ENCODE peak calls at places on chromosomes 16 and 17, in six cellular contexts. R is upper lobe of right lung, M is colonic mucosa, J is PC-9, C is fibroblast of lung, V is A549. B is an unnamed sample.
A peak's percentile ranks its signal among the peaks of the same experiment; 100 is the strongest.

GRCh38 chr17:32588982-32589381 is 102.2 kb downstream of the CDK5R1 start:
- DNase-seq in J (no peak), R (no peak), V (peak; percentile 44), C (no peak), M (no peak), B (no peak)

GRCh38 chr16:11250091-11250785 is 5.8 kb downstream of the SOCS1 start:
- DNase-seq in M (no peak), R (no peak), J (peak; percentile 44), C (no peak), V (no peak), B (no peak)

GRCh38 chr16:57192720-57193486 is 6.8 kb downstream of the RSPRY1 start:
- DNase-seq in J (no peak), V (no peak), C (peak; percentile 80), M (no peak), R (no peak), B (peak; percentile 70)

GRCh38 chr17:76501827-76502307 is 644 bp upstream of the RHBDF2 start:
- DNase-seq in R (no peak), J (no peak), V (no peak), M (no peak), C (no peak), B (no peak)

GRCh38 chr17:39593371-39593770 is 14.3 kb downstream of the NEUROD2 start:
- DNase-seq in V (no peak), C (no peak), R (no peak), J (no peak), M (no peak), B (no peak)

GRCh38 chr17:39955726-39956225 is 7.0 kb upstream of the GSDMA start:
- DNase-seq in J (no peak), R (no peak), C (no peak), M (no peak), V (no peak), B (no peak)

GRCh38 chr16:60064026-60064425 is 1329.9 kb upstream of the GOT2 start:
- DNase-seq in C (peak; percentile 17), V (no peak), R (no peak), J (no peak), M (no peak), B (peak; percentile 11)

GRCh38 chr17:31489295-31490018 is 98.0 kb downstream of the RAB11FIP4 start:
- DNase-seq in V (no peak), J (peak; percentile 89), C (no peak), R (peak; percentile 80), M (peak; percentile 94), B (peak; percentile 50)

GRCh38 chr17:75406222-75406615 is 741 bp upstream of the GRB2 start:
- DNase-seq in V (no peak), R (no peak), J (no peak), C (peak; percentile 18), M (peak; percentile 38), B (no peak)

GRCh38 chr17:73231363-73231762 is 30.3 kb downstream of the CPSF4L start:
- DNase-seq in J (peak; percentile 7), C (peak; percentile 21), V (peak; percentile 43), M (peak; percentile 42), R (no peak), B (no peak)

GRCh38 chr17:68184141-68184571 is 63.7 kb upstream of the AMZ2 start:
- DNase-seq in M (no peak), V (no peak), J (peak; percentile 57), C (peak; percentile 30), R (no peak), B (no peak)

GRCh38 chr17:73042809-73043685 is 49.4 kb downstream of the SLC39A11 start:
- DNase-seq in C (peak; percentile 52), M (no peak), V (no peak), R (no peak), J (no peak), B (no peak)

GRCh38 chr16:57619133-57619605 is 9.3 kb upstream of the ADGRG1 start:
- DNase-seq in J (no peak), M (no peak), R (no peak), V (no peak), C (no peak), B (no peak)

GRCh38 chr16:83722501-83723183 is 85.1 kb upstream of the HSBP1 start:
- DNase-seq in J (no peak), V (no peak), M (no peak), R (no peak), C (peak; percentile 59), B (no peak)

GRCh38 chr17:247767-248166 is 66.3 kb upstream of the DOC2B start:
- DNase-seq in C (no peak), J (peak; percentile 35), M (no peak), R (peak; percentile 69), V (no peak), B (no peak)

GRCh38 chr17:8588877-8589276 is 41.6 kb downstream of the MYH10 start:
- DNase-seq in V (no peak), J (no peak), R (no peak), M (no peak), C (no peak), B (no peak)

GRCh38 chr17:40061532-40062038 is 1.2 kb upstream of the THRA start:
- DNase-seq in C (no peak), J (no peak), M (no peak), V (no peak), R (no peak), B (no peak)

GRCh38 chr16:11791144-11791828 is 5.8 kb downstream of the ZC3H7A start:
- DNase-seq in R (peak; percentile 63), V (no peak), J (no peak), M (no peak), C (no peak), B (no peak)

GRCh38 chr17:9531080-9531479 is 44.5 kb downstream of the STX8 start:
- DNase-seq in V (no peak), J (no peak), M (no peak), R (no peak), C (no peak), B (no peak)

GRCh38 chr16:26665166-26665939 is 401.4 kb upstream of the C16orf82 start:
- DNase-seq in M (no peak), J (no peak), V (no peak), C (no peak), R (no peak), B (no peak)

GRCh38 chr17:56598471-56598870 is 5.0 kb downstream of the NOG start:
- DNase-seq in R (no peak), J (no peak), C (peak; percentile 80), V (no peak), M (no peak), B (peak; percentile 40)

GRCh38 chr17:17346428-17347233 is 43.5 kb downstream of the NT5M start:
- DNase-seq in V (no peak), R (peak; percentile 63), C (no peak), J (no peak), M (no peak), B (no peak)

GRCh38 chr17:74552037-74552436 is 6.1 kb upstream of the CD300C start:
- DNase-seq in J (no peak), M (no peak), C (no peak), V (no peak), R (no peak), B (peak; percentile 91)

GRCh38 chr16:88969361-88969831 is 7.6 kb downstream of the CBFA2T3 start:
- DNase-seq in J (no peak), C (no peak), M (no peak), R (no peak), V (no peak), B (no peak)

GRCh38 chr17:45040459-45040858 is 11.0 kb downstream of the DCAKD start:
- DNase-seq in M (no peak), R (no peak), V (no peak), J (no peak), C (no peak), B (no peak)

GRCh38 chr16:19167710-19168172 is 299 bp upstream of the SYT17 start:
- DNase-seq in J (peak; percentile 90), R (peak; percentile 92), V (peak; percentile 80), M (peak; percentile 79), C (peak; percentile 58), B (no peak)

GRCh38 chr16:13333336-13333735 is 431.9 kb downstream of the SHISA9 start:
- DNase-seq in V (no peak), C (no peak), M (no peak), R (no peak), J (no peak), B (no peak)

GRCh38 chr17:32807577-32807976 is 69.3 kb downstream of the MYO1D start:
- DNase-seq in R (no peak), M (no peak), J (no peak), V (no peak), C (no peak), B (no peak)

GRCh38 chr17:80847506-80848230 is 144.0 kb upstream of the CHMP6 start:
- DNase-seq in M (peak; percentile 79), V (no peak), J (no peak), C (no peak), R (peak; percentile 57), B (no peak)

GRCh38 chr17:79573196-79573929 is 37.5 kb downstream of the RBFOX3 start:
- DNase-seq in R (no peak), J (no peak), C (peak; percentile 7), M (no peak), V (no peak), B (no peak)

DNA sequence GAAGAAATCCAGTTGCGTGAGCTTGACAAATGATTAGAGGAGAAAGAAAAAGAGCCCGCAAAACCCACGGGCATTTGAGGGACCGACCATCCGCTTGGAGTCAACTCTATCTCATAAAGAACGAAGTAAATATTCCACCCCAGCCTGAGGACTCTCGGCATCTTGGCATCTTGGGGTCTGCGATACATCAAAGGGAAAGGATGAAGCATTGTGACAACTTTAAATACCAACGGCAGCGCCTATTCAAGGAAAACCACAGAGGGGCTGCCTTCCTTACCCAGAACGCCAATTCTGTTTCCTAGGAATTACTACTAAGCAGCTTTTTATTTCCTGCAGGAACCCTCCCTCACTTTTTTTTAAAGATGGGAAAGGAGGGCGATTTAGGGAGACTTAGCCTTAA is 152.2 kb downstream of the FOXL1 start:
- DNase-seq in J (no peak), M (no peak), R (no peak), V (no peak), C (no peak), B (no peak)
- TF ChIP-seq CTCF in J (no peak), M (no peak), R (no peak), V (no peak), C (no peak), B (no peak)

GRCh38 chr16:29748077-29748759 is 2.4 kb upstream of the C16orf54 start:
- DNase-seq in R (no peak), V (no peak), M (peak; percentile 27), J (no peak), C (no peak), B (no peak)
- H3K27ac ChIP-seq in R (no peak overlapping the region), V (no peak overlapping the region), M (peak overlapping the region; percentile 62), J (no peak overlapping the region), C (no peak overlapping the region), B (no peak overlapping the region)

GRCh38 chr17:7236808-7237207 is 2.4 kb downstream of the PHF23 start:
- DNase-seq in J (no peak), M (no peak), C (no peak), V (no peak), R (peak; percentile 41), B (no peak)
- H3K4me1 ChIP-seq in J (peaks cover 48% of the 10 kb centered on the region), M (peaks cover 28% of the 10 kb centered on the region), C (peaks cover 27% of the 10 kb centered on the region), V (peaks cover 60% of the 10 kb centered on the region), R (peaks cover 45% of the 10 kb centered on the region), B (no peaks in the 10 kb centered on the region)

DNA sequence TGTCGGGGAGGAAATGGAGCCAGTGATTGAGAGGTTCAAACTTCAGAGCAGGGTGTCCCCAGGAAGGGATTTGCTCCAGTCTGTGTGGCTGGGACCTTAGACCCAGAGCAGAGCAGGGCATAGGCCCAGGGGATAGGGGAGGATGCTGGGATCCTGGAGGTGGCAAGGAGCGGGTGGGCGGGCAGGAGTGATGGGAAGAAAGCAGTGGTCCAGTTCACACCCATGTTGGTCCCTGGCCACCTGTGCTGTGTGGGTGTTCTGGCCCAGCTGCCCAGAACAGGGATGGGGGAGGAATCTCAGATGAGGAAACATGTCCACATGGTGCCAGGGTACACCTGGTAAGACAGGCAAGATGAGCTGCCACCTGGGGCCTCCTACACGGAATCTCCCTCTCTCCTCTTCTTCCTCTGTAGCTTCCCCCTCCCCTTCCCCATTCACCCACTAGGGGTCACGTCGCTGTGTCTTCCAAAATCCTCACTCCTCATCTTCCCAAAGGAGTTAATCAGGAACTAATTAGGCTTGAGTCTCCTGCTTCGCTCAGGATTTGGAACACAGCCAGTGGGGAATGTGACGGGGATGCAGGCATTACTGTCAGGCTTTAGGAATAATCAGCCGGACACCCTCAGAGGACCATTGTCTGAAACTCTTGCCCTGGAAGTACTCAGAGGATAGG is 2.3 kb downstream of the BEAN1 start:
- DNase-seq in V (no peak), J (no peak), R (no peak), C (no peak), M (no peak), B (no peak)
- TF ChIP-seq CTCF in V (no peak), J (no peak), R (no peak), C (no peak), M (no peak), B (no peak)

B was measured in foreskin keratinocyte.